ENCODE peak calls at places on chromosomes 16 and 17, in four cellular contexts. V, X, R and P are unnamed samples.

GRCh38 chr17:73550561-73550960 is 93.7 kb downstream of the SDK2 start:
- DNase-seq in V (no peak), R (no peak), X (no peak), P (no peak)

GRCh38 chr16:66881014-66881417 is 701 bp downstream of the PDP2 start:
- DNase-seq in X (no peak), R (no peak), V (no peak), P (no peak)

GRCh38 chr16:23072084-23072599 is 77.1 kb downstream of the USP31 start:
- DNase-seq in R (peak; percentile 88), X (peak; percentile 72), V (peak; percentile 79), P (peak; percentile 91)

GRCh38 chr16:50121278-50121677 is 31.8 kb upstream of the TENT4B start:
- DNase-seq in R (no peak), V (no peak), X (no peak), P (no peak)

GRCh38 chr16:3606441-3606840 is 5.0 kb downstream of the SLX4 start:
- DNase-seq in V (no peak), R (peak; percentile 19), X (no peak), P (no peak)

GRCh38 chr17:63946440-63947363 is 14.6 kb upstream of the CD79B start:
- DNase-seq in X (peak; percentile 15), R (peak; percentile 69), V (no peak), P (no peak)

GRCh38 chr17:1648582-1649115 is 1.0 kb downstream of the RILP start:
- DNase-seq in R (peak; percentile 97), X (peak; percentile 93), V (peak; percentile 97), P (peak; percentile 95)

GRCh38 chr16:85148959-85149358 is 36.7 kb upstream of the CIBAR2 start:
- DNase-seq in X (no peak), V (no peak), R (no peak), P (no peak)

GRCh38 chr16:48003226-48003907 is 152.4 kb downstream of the ABCC12 start:
- DNase-seq in R (no peak), X (no peak), V (no peak), P (no peak)

GRCh38 chr17:29590261-29590978 is 972 bp upstream of the GIT1 start:
- DNase-seq in R (peak; percentile 65), X (no peak), V (no peak), P (no peak)

GRCh38 chr17:61200349-61200735 is 199.3 kb upstream of the TBX2 start:
- DNase-seq in V (no peak), R (no peak), X (no peak), P (no peak)

GRCh38 chr17:37676115-37676925 is 33.1 kb upstream of the DDX52 start:
- DNase-seq in R (no peak), V (no peak), X (no peak), P (no peak)

GRCh38 chr16:57725077-57725953 is 10.3 kb upstream of the KATNB1 start:
- DNase-seq in X (no peak), V (no peak), R (no peak), P (no peak)

GRCh38 chr16:85475233-85475632 is 137.9 kb upstream of the GSE1 start:
- DNase-seq in R (no peak), V (no peak), X (no peak), P (no peak)

GRCh38 chr17:19763416-19763815 is 15.3 kb upstream of the ALDH3A1 start:
- DNase-seq in V (peak; percentile 46), X (no peak), R (no peak), P (no peak)

GRCh38 chr17:1999557-2000251 is 25.4 kb downstream of the RTN4RL1 start:
- DNase-seq in R (peak; percentile 76), X (peak; percentile 71), V (peak; percentile 78), P (peak; percentile 57)

GRCh38 chr16:72989203-72989991 is 58.5 kb downstream of the ZFHX3 start:
- DNase-seq in X (peak; percentile 76), R (no peak), V (no peak), P (no peak)